ENCODE peak calls at places on chromosome 11, in four cellular contexts. P, F, Y and E are unnamed samples.
A peak's percentile ranks its signal among the peaks of the same experiment; 100 is the strongest.

GRCh38 chr11:12187399-12187798 is 77.0 kb downstream of the MICAL2 start:
- DNase-seq in P (no peak), F (no peak), Y (no peak), E (no peak)

GRCh38 chr11:47270331-47271271 is 668 bp downstream of the MADD start:
- DNase-seq in P (no peak), F (no peak), Y (peak; percentile 48), E (peak; percentile 46)

GRCh38 chr11:18650859-18651557 is 16.9 kb upstream of the SPTY2D1 start:
- DNase-seq in P (no peak), F (no peak), Y (peak; percentile 25), E (peak; percentile 47)

GRCh38 chr11:73263640-73264039 is 8.5 kb upstream of the P2RY6 start:
- DNase-seq in P (no peak), F (no peak), Y (no peak), E (no peak)

GRCh38 chr11:58829736-58830135 is 14.8 kb downstream of the GLYATL2 start:
- DNase-seq in P (no peak), F (no peak), Y (no peak), E (peak; percentile 68)

GRCh38 chr11:108324587-108324986 is 101.7 kb downstream of the ATM start:
- DNase-seq in P (no peak), F (no peak), Y (no peak), E (peak; percentile 56)

GRCh38 chr11:88508808-88509581 is 171.5 kb upstream of the CTSC start:
- DNase-seq in P (peak; percentile 55), F (peak; percentile 16), Y (no peak), E (peak; percentile 33)

GRCh38 chr11:125078516-125079140 is 15.5 kb downstream of the SLC37A2 start:
- DNase-seq in P (no peak), F (no peak), Y (no peak), E (no peak)

GRCh38 chr11:65695459-65696241 is 16.4 kb upstream of the KAT5 start:
- DNase-seq in P (no peak), F (no peak), Y (no peak), E (no peak)

GRCh38 chr11:61974766-61975631 is 7.6 kb upstream of the FTH1 start:
- DNase-seq in P (no peak), F (no peak), Y (no peak), E (no peak)

GRCh38 chr11:6096417-6096816 is 11.1 kb upstream of the OR56B4 start:
- DNase-seq in P (no peak), F (no peak), Y (no peak), E (no peak)

GRCh38 chr11:26319906-26320305 is 12.0 kb upstream of the ANO3 start:
- DNase-seq in P (no peak), F (no peak), Y (no peak), E (no peak)

GRCh38 chr11:16744128-16744725 is 5.8 kb downstream of the C11orf58 start:
- DNase-seq in P (no peak), F (no peak), Y (no peak), E (no peak)

GRCh38 chr11:94649925-94650623 is 82.9 kb downstream of the PIWIL4 start:
- DNase-seq in P (no peak), F (no peak), Y (no peak), E (no peak)

GRCh38 chr11:68749501-68750196 is 1.7 kb downstream of the TESMIN start:
- DNase-seq in P (no peak), F (no peak), Y (no peak), E (no peak)

GRCh38 chr11:23866641-23867040 is 630.2 kb upstream of the LUZP2 start:
- DNase-seq in P (no peak), F (no peak), Y (no peak), E (no peak)

GRCh38 chr11:117009905-117010605 is 88.2 kb downstream of the SIK3 start:
- DNase-seq in P (no peak), F (no peak), Y (no peak), E (no peak)

GRCh38 chr11:93526691-93527583 is 16.3 kb downstream of the SMCO4 start:
- DNase-seq in P (no peak), F (no peak), Y (no peak), E (no peak)

GRCh38 chr11:72768581-72768980 is 16.4 kb upstream of the ARAP1 start:
- DNase-seq in P (no peak), F (no peak), Y (no peak), E (no peak)